ENCODE peak calls at places on chromosomes 5 and 9, in eight cellular contexts. T is astrocyte of the spinal cord, K is fibroblast of pulmonary artery, A is GM12865, C is OCI-LY7, X is fibroblast of lung, V is tibial artery, U is AG04450. B is an unnamed sample.

GRCh38 chr9:130110596-130111021 is 56.9 kb downstream of the GPR107 start:
- DNase-seq in V (no peak), X (peak; percentile 46), K (peak; percentile 44), U (no peak), T (peak; percentile 61), C (no peak), A (no peak), B (no peak)

GRCh38 chr5:68379275-68380026 is 163.9 kb downstream of the PIK3R1 start:
- DNase-seq in T (no peak), A (no peak), X (peak; percentile 13), K (no peak), U (no peak), C (no peak), V (peak; percentile 68), B (no peak)

GRCh38 chr5:171418982-171419662 is at the start of gene FGF18:
- DNase-seq in A (peak; percentile 58), T (peak; percentile 70), V (peak; percentile 48), U (no peak), K (peak; percentile 58), C (peak; percentile 49), X (peak; percentile 73), B (peak; percentile 69)

GRCh38 chr9:137276757-137277328 is 683 bp upstream of the TOR4A start:
- DNase-seq in K (peak; percentile 84), C (peak; percentile 53), U (no peak), X (peak; percentile 77), T (peak; percentile 53), A (peak; percentile 41), V (peak; percentile 68), B (peak; percentile 70)

GRCh38 chr9:37909326-37909725 is 5.4 kb upstream of the SLC25A51 start:
- DNase-seq in T (no peak), V (peak; percentile 4), C (no peak), K (no peak), A (no peak), X (no peak), U (no peak), B (no peak)

GRCh38 chr5:159097461-159098284 is 2.0 kb downstream of the EBF1 start:
- DNase-seq in A (peak; percentile 84), X (peak; percentile 62), T (peak; percentile 49), K (peak; percentile 55), V (peak; percentile 59), C (peak; percentile 68), U (no peak), B (no peak)

GRCh38 chr9:69118656-69119055 is 55.4 kb upstream of the TJP2 start:
- DNase-seq in T (no peak), K (no peak), C (no peak), V (no peak), X (no peak), A (no peak), U (no peak), B (no peak)

GRCh38 chr5:132474131-132474723 is 16.3 kb downstream of the IRF1 start:
- DNase-seq in T (no peak), X (no peak), V (peak; percentile 3), C (no peak), A (no peak), U (no peak), K (no peak), B (no peak)

GRCh38 chr9:109031241-109031640 is 17.9 kb upstream of the CTNNAL1 start:
- DNase-seq in U (no peak), K (peak; percentile 73), A (no peak), V (no peak), X (peak; percentile 20), C (no peak), T (no peak), B (no peak)

GRCh38 chr9:124834586-124834985 is 18.7 kb upstream of the WDR38 start:
- DNase-seq in K (peak; percentile 27), T (peak; percentile 77), C (no peak), U (no peak), A (no peak), V (no peak), X (peak; percentile 70), B (peak; percentile 59)

GRCh38 chr9:26863074-26863473 is 29.5 kb downstream of the CAAP1 start:
- DNase-seq in U (no peak), X (peak; percentile 20), K (peak; percentile 36), T (peak; percentile 23), V (no peak), A (no peak), C (peak; percentile 8), B (no peak)

GRCh38 chr5:69502375-69503143 is 10.0 kb downstream of the OCLN start:
- DNase-seq in V (no peak), X (peak; percentile 91), K (peak; percentile 61), A (peak; percentile 32), C (no peak), U (peak; percentile 34), T (peak; percentile 67), B (no peak)

GRCh38 chr5:9544502-9545300 is 1.2 kb downstream of the SEMA5A start:
- DNase-seq in X (peak; percentile 85), A (peak; percentile 67), C (no peak), U (peak; percentile 53), T (peak; percentile 88), K (peak; percentile 83), V (peak; percentile 65), B (peak; percentile 36)

GRCh38 chr5:94288937-94289336 is 329.5 kb downstream of the KIAA0825 start:
- DNase-seq in K (peak; percentile 27), V (no peak), C (no peak), T (peak; percentile 39), U (no peak), A (no peak), X (peak; percentile 58), B (no peak)

GRCh38 chr5:133257977-133258376 is 206.2 kb downstream of the HSPA4 start:
- DNase-seq in T (no peak), K (no peak), A (no peak), V (no peak), X (no peak), C (no peak), U (no peak), B (no peak)

GRCh38 chr9:73149371-73150067 is 2.1 kb upstream of the ANXA1 start:
- DNase-seq in C (no peak), K (peak; percentile 85), X (peak; percentile 91), A (peak; percentile 55), T (peak; percentile 91), V (no peak), U (peak; percentile 60), B (no peak)

GRCh38 chr5:134053840-134054338 is 49.1 kb upstream of the VDAC1 start:
- DNase-seq in C (no peak), T (peak; percentile 51), V (no peak), U (no peak), A (no peak), K (peak; percentile 91), X (no peak), B (peak; percentile 68)

GRCh38 chr5:135353952-135354721 is 44.9 kb downstream of the MACROH2A1 start:
- DNase-seq in A (no peak), C (no peak), T (peak; percentile 94), X (peak; percentile 91), K (peak; percentile 84), V (no peak), U (peak; percentile 84), B (no peak)

GRCh38 chr9:130419521-130420035 is 25.2 kb upstream of the ASS1 start:
- DNase-seq in X (no peak), V (no peak), U (no peak), T (no peak), A (no peak), C (no peak), K (no peak), B (no peak)

DNA sequence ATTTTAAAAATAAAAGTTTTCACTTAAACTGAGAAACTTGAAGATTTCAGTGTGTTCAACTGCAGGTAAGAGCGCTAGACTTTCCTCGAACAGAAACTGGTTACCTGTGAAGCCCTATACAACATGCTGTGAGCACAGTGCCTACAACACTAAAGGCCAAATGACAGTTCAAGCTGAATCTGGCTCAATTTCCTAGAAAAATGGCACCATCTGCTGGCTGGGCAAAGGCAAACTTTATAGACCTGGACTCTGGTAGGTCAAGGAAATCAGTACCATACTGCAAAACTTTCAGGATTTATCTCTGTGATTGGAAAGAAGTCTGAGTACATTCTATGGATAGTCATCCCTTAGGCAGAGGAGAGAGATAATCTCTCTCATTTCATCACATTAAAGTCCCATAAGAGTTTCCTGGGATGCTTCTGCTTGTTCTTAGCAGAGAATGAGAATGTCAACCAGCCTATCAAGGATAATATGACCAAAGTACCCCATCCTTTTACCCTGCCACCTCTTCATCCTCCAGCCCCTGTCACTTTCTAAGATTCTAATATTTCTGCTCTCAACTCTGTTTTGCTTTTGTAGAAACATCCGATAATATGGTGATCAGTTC is 31.8 kb upstream of the FOXB2 start:
- DNase-seq in T (peak; percentile 43), K (peak; percentile 68), C (peak; percentile 22), V (no peak), A (peak; percentile 49), X (peak; percentile 49), U (no peak), B (peak; percentile 46)
- TF ChIP-seq CTCF in T (peak; percentile 57), K (peak; percentile 67), C (peak; percentile 71), V (peak; percentile 46), A (peak; percentile 39), X (peak; percentile 58), U (peak; percentile 72), B (no peak)

GRCh38 chr5:151140686-151141459 is 16.7 kb downstream of the ANXA6 start:
- DNase-seq in K (no peak), C (no peak), X (no peak), T (no peak), V (no peak), A (no peak), U (no peak), B (no peak)
- TF ChIP-seq CTCF in K (no peak), C (no peak), X (no peak), T (no peak), V (no peak), A (no peak), U (no peak), B (no peak)

DNA sequence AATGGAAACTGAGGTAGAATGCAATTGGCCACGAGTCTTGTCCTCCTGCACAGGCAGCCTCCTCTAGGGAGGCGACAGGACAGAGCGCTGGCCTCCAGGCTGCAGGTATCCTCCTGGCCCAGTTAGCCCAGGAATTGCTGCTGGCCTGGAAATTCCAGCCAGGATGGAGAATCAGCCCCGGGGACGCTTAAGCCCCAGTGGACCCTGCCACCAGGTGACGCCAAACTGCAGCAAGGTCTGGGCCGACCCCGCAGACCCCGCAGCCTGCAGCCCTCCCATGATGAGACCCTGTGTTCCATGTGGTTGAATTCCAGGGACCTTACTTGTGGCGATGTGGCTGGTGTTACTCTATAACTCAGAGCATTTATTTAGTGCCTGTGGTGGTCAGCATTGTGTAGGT is 7.3 kb downstream of the CACFD1 start:
- DNase-seq in T (no peak), C (no peak), K (no peak), A (no peak), X (no peak), U (no peak), V (no peak), B (no peak)
- TF ChIP-seq CTCF in T (no peak), C (peak; percentile 25), K (no peak), A (no peak), X (no peak), U (no peak), V (no peak), B (no peak)

DNA sequence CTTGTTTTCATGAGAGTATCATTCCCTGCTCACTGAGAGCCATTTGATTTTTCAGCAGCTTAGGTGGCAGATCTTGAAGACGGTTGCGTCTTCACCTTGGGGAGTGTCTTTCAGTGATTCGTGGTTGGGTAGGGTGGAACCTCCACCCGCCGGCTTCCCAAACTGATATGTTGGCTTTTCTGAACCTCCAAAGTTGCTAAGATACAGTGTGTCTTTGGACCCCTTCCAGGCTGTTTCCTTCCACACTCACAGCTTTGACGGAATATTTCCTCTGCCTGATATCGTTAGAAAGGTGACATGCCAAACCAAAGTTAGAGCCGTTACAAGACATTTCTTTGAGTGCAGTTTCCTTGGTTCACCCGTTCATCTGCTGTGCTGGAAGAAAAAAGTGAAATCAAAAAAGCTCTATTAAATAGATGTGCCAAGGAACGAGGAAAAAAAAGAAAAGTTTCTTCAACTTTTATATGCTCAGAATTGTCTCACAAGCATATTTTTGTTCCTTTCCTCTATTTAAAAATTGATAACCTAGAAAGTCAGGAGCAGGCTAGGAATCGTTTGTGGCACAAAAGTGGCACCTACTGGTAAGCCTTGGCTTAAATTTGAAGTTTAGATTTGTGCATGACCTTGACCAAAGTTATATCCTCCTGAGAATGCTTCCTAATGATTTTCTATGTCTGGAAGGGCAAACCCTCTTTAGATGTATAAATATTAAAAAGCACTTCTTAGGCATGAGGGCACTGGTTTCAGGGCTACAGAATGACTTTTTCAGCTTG is 270.7 kb upstream of the WWC1 start:
- DNase-seq in V (no peak), X (peak; percentile 45), K (peak; percentile 59), C (no peak), A (no peak), T (peak; percentile 20), U (no peak), B (no peak)
- TF ChIP-seq CTCF in V (peak; percentile 41), X (peak; percentile 34), K (peak; percentile 46), C (no peak), A (no peak), T (peak; percentile 41), U (peak; percentile 37), B (no peak)

B was measured in Calu3.